ENCODE peak calls at places on chromosomes 12 and 14, in five cellular contexts. U is HepG2, S is K562, E is SK-N-SH, G is GM12878. D is an unnamed sample.

GRCh38 chr12:116662612-116663144 is 75.2 kb downstream of the SPRING1 start:
- DNase-seq in G (no peak), U (peak; percentile 52), S (no peak), E (peak; percentile 22), D (peak; percentile 76)

GRCh38 chr12:95117178-95117599 is 43.8 kb upstream of the NR2C1 start:
- DNase-seq in U (peak; percentile 70), E (peak; percentile 51), G (peak; percentile 38), S (peak; percentile 54), D (peak; percentile 57)

GRCh38 chr12:66176525-66176924 is 6.7 kb upstream of the TMBIM4 start:
- DNase-seq in S (no peak), G (no peak), E (no peak), U (no peak), D (no peak)

GRCh38 chr12:59036973-59037807 is 116.9 kb upstream of the LRIG3 start:
- DNase-seq in E (no peak), G (no peak), S (no peak), U (no peak), D (no peak)

GRCh38 chr14:64684091-64684490 is 20.1 kb upstream of the PLEKHG3 start:
- DNase-seq in G (no peak), E (no peak), U (peak; percentile 25), S (no peak), D (no peak)

GRCh38 chr12:89832336-89832735 is 123.7 kb upstream of the ATP2B1 start:
- DNase-seq in U (no peak), E (no peak), G (no peak), S (no peak), D (no peak)

GRCh38 chr14:103128631-103129300 is 5.5 kb downstream of the TNFAIP2 start:
- DNase-seq in U (no peak), G (no peak), E (peak; percentile 54), S (no peak), D (no peak)

GRCh38 chr14:90820958-90821357 is 4.7 kb upstream of the TTC7B start:
- DNase-seq in G (no peak), U (no peak), E (no peak), S (no peak), D (peak; percentile 21)

GRCh38 chr12:78096909-78097597 is 266.4 kb downstream of the NAV3 start:
- DNase-seq in E (peak; percentile 60), G (no peak), S (no peak), U (no peak), D (no peak)

GRCh38 chr14:55339770-55340169 is 68.5 kb downstream of the FBXO34 start:
- DNase-seq in U (no peak), S (no peak), G (no peak), E (no peak), D (peak; percentile 48)

GRCh38 chr12:78977463-78977862 is 112.9 kb downstream of the SYT1 start:
- DNase-seq in G (no peak), U (no peak), E (no peak), S (no peak), D (peak; percentile 6)

GRCh38 chr12:33486058-33486457 is 46.4 kb upstream of the SYT10 start:
- DNase-seq in G (no peak), E (no peak), S (no peak), U (no peak), D (no peak)

GRCh38 chr14:53841109-53842099 is 115.2 kb downstream of the BMP4 start:
- DNase-seq in U (no peak), S (no peak), E (no peak), G (no peak), D (no peak)

GRCh38 chr12:119148049-119148448 is 30.7 kb upstream of the HSPB8 start:
- DNase-seq in E (no peak), G (no peak), S (no peak), U (no peak), D (no peak)

GRCh38 chr14:96741151-96741977 is 55.8 kb upstream of the VRK1 start:
- DNase-seq in S (peak; percentile 79), E (peak; percentile 91), G (no peak), U (no peak), D (peak; percentile 55)

GRCh38 chr12:112017041-112017440 is 3.8 kb downstream of the ERP29 start:
- DNase-seq in U (no peak), S (no peak), G (no peak), E (no peak), D (no peak)

GRCh38 chr14:52268191-52269061 is 928 bp downstream of the PTGDR start:
- DNase-seq in G (no peak), U (no peak), E (peak; percentile 36), S (no peak), D (no peak)

GRCh38 chr12:76922821-76923315 is 44.0 kb upstream of the CSRP2 start:
- DNase-seq in S (no peak), E (no peak), U (no peak), G (no peak), D (no peak)

GRCh38 chr14:104467641-104468040 is 111.9 kb upstream of the C14orf180 start:
- DNase-seq in G (no peak), E (no peak), U (no peak), S (no peak), D (no peak)

GRCh38 chr14:104465482-104466390 is 113.8 kb upstream of the C14orf180 start:
- DNase-seq in U (no peak), S (no peak), E (no peak), G (no peak), D (no peak)

GRCh38 chr14:104467236-104467635 is 112.3 kb upstream of the C14orf180 start:
- DNase-seq in U (no peak), S (no peak), E (no peak), G (no peak), D (no peak)

GRCh38 chr14:104462651-104463630 is 116.6 kb upstream of the C14orf180 start:
- DNase-seq in E (no peak), G (no peak), S (no peak), U (no peak), D (no peak)

DNA sequence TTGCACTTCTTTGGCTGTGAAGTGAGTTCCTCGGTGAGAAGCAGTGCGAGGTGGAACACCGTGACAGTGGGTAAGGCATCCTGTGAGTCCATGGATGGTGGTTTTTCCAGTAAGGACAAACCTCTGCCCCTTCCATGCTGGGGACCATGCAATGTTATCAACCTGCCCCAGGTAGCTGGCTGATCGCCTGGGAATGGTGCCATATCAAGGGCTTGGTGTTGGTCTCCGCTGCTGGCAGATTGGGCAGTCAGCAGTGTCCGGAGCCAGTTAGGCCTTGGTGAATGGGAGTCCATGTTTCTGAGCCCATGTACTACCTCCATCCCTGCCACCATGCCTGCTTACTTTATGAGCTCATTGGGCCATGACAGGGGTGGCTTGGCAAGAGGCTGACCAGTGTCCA is 114.7 kb upstream of the C14orf180 start:
- DNase-seq in S (no peak), G (no peak), E (no peak), U (no peak), D (no peak)
- TF ChIP-seq GABPA in S (no peak), G (no peak), E (no peak), U (no peak), D (no peak)

GRCh38 chr12:6219980-6220379 is 19.8 kb downstream of the CD9 start:
- DNase-seq in E (no peak), G (no peak), S (no peak), U (no peak), D (no peak)

GRCh38 chr12:6221146-6221545 is 20.9 kb downstream of the CD9 start:
- DNase-seq in S (no peak), U (no peak), G (no peak), E (no peak), D (no peak)

GRCh38 chr12:6216581-6216980 is 16.4 kb downstream of the CD9 start:
- DNase-seq in U (no peak), S (no peak), E (no peak), G (no peak), D (no peak)

GRCh38 chr12:6215932-6216494 is 15.8 kb downstream of the CD9 start:
- DNase-seq in U (no peak), S (no peak), G (no peak), E (no peak), D (no peak)

DNA sequence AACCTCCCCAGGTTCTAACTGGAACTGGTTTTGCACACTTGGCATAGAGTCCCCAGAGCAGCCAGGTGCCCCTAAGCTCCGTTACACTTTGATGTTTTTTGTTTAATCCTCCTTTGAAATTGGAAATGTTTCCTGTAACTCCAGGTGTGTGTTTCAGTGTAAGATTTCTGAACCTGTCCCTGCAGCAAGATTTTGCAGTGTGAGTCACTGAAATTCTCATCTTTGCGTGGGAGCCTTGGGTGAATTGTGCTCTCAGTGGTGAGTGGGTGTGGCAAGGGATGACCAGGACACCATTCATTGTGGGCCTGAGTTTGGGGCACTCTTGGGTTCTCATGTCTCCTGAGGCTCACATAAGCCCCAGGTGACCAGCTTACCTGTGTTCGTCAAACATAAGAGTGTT is 18.3 kb downstream of the CD9 start:
- DNase-seq in U (no peak), S (no peak), E (no peak), G (no peak), D (no peak)
- TF ChIP-seq REST in U (no peak), S (no peak), E (no peak), G (no peak), D (no peak)

DNA sequence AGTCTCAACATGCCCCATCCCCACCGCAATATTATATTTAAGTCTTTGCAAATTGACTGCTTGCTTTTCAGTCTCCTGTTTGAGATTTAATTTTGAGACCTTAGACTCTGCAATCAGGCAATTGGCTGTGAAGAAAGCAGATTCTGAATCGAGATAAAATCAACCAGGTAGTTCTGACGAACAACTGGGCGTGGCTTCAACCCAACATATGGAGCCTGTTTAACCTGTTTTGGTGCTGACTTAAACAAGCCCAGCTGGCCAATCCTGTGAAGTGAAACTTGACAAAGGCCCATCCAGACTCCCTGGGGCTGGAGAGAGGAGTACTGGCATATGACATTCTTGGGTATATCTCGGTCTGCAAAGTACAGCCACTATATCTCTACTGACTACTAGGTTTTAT is 9.8 kb upstream of the CIPC start:
- DNase-seq in U (no peak), S (no peak), E (no peak), G (no peak), D (no peak)
- TF ChIP-seq POLR2AphosphoS5 in U (no peak), S (no peak), E (no peak), G (no peak), D (no peak)

DNA sequence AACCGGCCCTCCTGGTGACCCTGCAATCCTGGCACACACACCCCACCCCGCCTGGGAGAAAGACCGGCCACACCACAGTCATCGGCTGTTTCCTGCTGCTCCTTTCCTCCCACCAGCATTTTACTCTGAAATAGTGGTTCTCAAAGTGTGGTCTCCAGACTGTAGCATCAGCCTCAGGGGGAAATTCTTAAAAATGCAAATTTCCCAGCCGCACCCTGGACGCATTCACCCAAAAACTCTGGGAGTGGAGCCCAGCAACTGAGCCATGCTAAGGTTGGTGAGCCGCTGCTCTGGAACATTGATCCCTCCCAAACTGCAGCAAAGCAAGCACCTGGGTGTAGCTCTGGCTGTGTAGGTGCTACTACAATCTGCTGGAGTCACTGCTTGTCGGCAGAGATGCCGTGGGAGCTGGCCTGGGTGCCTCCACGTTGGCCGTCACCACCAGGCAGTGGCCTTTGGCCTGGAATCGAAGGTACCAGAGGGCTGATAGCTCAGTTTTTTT is 38.4 kb upstream of the BCL2L14 start:
- DNase-seq in E (no peak), G (no peak), S (no peak), U (no peak), D (no peak)
- TF ChIP-seq GABPA in E (no peak), G (no peak), S (no peak), U (no peak), D (no peak)

DNA sequence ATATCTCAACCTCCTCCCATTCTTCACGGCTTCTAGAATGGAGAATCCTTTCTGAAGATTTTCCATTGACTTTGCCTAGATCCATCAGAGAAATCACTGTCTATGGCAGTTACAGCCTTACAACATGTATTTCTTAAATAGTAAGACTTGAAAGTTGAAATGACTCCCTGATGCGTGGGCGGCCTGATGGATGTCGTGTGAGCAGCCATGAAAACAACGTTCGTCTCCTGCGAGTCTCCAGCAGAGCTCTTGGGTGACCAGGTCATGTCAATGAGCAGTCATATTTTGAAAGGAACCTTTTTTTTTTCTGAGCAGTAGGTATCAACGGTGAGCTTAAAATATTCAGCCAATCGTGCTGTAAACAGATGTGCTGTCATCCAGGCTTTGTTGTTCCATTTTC is 139.9 kb upstream of the C14orf180 start:
- DNase-seq in E (no peak), S (no peak), G (no peak), U (no peak), D (no peak)
- TF ChIP-seq REST in E (no peak), S (no peak), G (no peak), U (no peak), D (no peak)

D was measured in HL-60.